ENCODE peak calls at places on chromosomes 5 and 9, in nine cellular contexts. B is thyroid gland, F is cardiac fibroblast, L is BJ, Q is brain microvascular endothelial cell, D is body of pancreas, M is choroid plexus epithelial cell, K is foreskin fibroblast, X is left ventricle myocardium inferior. Y is an unnamed sample.

GRCh38 chr5:171957591-171958251 is 48.7 kb downstream of the FBXW11 start:
- DNase-seq in B (no peak), F (no peak), L (no peak), Q (no peak), D (peak; percentile 50), M (no peak), K (no peak), X (no peak), Y (no peak)

GRCh38 chr9:4594994-4595393 is 67.1 kb upstream of the PLPP6 start:
- DNase-seq in B (no peak), F (no peak), L (no peak), Q (no peak), D (no peak), M (no peak), K (no peak), X (no peak), Y (no peak)

GRCh38 chr5:175772747-175773533 is 98.4 kb upstream of the CPLX2 start:
- DNase-seq in B (no peak), F (no peak), L (no peak), Q (no peak), D (no peak), M (no peak), K (no peak), X (no peak), Y (peak; percentile 12)

GRCh38 chr5:134345996-134346395 is 21.0 kb downstream of the CDKL3 start:
- DNase-seq in B (no peak), F (no peak), L (no peak), Q (no peak), D (no peak), M (no peak), K (no peak), X (no peak), Y (peak; percentile 91)

GRCh38 chr9:124389146-124389939 is 25.9 kb downstream of the PSMB7 start:
- DNase-seq in B (peak; percentile 44), F (no peak), L (no peak), Q (no peak), D (no peak), M (no peak), K (no peak), X (no peak), Y (no peak)

GRCh38 chr5:83767409-83767992 is 46.8 kb upstream of the HAPLN1 start:
- DNase-seq in B (no peak), F (peak; percentile 17), L (no peak), Q (no peak), D (no peak), M (no peak), K (peak; percentile 0), X (no peak), Y (no peak)

GRCh38 chr5:20041326-20041977 is 53.5 kb upstream of the CDH18 start:
- DNase-seq in B (no peak), F (peak; percentile 9), L (no peak), Q (no peak), D (no peak), M (peak; percentile 6), K (no peak), X (no peak), Y (peak; percentile 6)

GRCh38 chr5:1502737-1503120 is 21.0 kb downstream of the LPCAT1 start:
- DNase-seq in B (no peak), F (no peak), L (no peak), Q (no peak), D (no peak), M (no peak), K (no peak), X (no peak), Y (no peak)

GRCh38 chr5:168920019-168920813 is 341.0 kb upstream of the PANK3 start:
- DNase-seq in B (no peak), F (no peak), L (no peak), Q (no peak), D (no peak), M (no peak), K (no peak), X (no peak), Y (no peak)

GRCh38 chr5:169219351-169219750 is 81.6 kb downstream of the SLIT3 start:
- DNase-seq in B (no peak), F (no peak), L (no peak), Q (no peak), D (no peak), M (no peak), K (no peak), X (no peak), Y (no peak)

GRCh38 chr5:32027717-32028321 is 146.3 kb downstream of the GOLPH3 start:
- DNase-seq in B (peak; percentile 70), F (peak; percentile 100), L (peak; percentile 92), Q (peak; percentile 98), D (no peak), M (peak; percentile 99), K (peak; percentile 96), X (peak; percentile 67), Y (peak; percentile 96)

GRCh38 chr9:130634801-130635200 is 29.6 kb upstream of the PRDM12 start:
- DNase-seq in B (no peak), F (no peak), L (no peak), Q (no peak), D (no peak), M (no peak), K (no peak), X (no peak), Y (no peak)

GRCh38 chr5:171857537-171857936 is 71.9 kb downstream of the SMIM23 start:
- DNase-seq in B (no peak), F (no peak), L (no peak), Q (no peak), D (no peak), M (no peak), K (no peak), X (no peak), Y (no peak)

GRCh38 chr5:86971034-86971511 is 296.6 kb upstream of the RASA1 start:
- DNase-seq in B (no peak), F (peak; percentile 42), L (no peak), Q (peak; percentile 11), D (no peak), M (peak; percentile 53), K (peak; percentile 7), X (no peak), Y (peak; percentile 45)

GRCh38 chr9:2267171-2267740 is 252.1 kb downstream of the SMARCA2 start:
- DNase-seq in B (peak; percentile 8), F (peak; percentile 17), L (peak; percentile 25), Q (no peak), D (no peak), M (peak; percentile 34), K (peak; percentile 17), X (peak; percentile 42), Y (no peak)

GRCh38 chr9:114048533-114049452 is 29.3 kb downstream of the AMBP start:
- DNase-seq in B (no peak), F (no peak), L (no peak), Q (no peak), D (peak; percentile 9), M (no peak), K (no peak), X (no peak), Y (no peak)

GRCh38 chr9:76662476-76663281 is 101.6 kb upstream of the PCA3 start:
- DNase-seq in B (no peak), F (no peak), L (no peak), Q (no peak), D (no peak), M (no peak), K (no peak), X (no peak), Y (peak; percentile 23)

GRCh38 chr9:76657265-76657664 is 107.0 kb upstream of the PCA3 start:
- DNase-seq in B (no peak), F (peak; percentile 22), L (no peak), Q (no peak), D (no peak), M (no peak), K (no peak), X (no peak), Y (no peak)

GRCh38 chr9:76655970-76656369 is 108.3 kb upstream of the PCA3 start:
- DNase-seq in B (no peak), F (peak; percentile 46), L (no peak), Q (no peak), D (no peak), M (peak; percentile 49), K (no peak), X (no peak), Y (no peak)

GRCh38 chr9:76655121-76655531 is 109.1 kb upstream of the PCA3 start:
- DNase-seq in B (no peak), F (peak; percentile 79), L (no peak), Q (peak; percentile 58), D (no peak), M (peak; percentile 83), K (no peak), X (no peak), Y (no peak)

GRCh38 chr9:76658510-76659231 is 105.6 kb upstream of the PCA3 start:
- DNase-seq in B (no peak), F (peak; percentile 86), L (no peak), Q (peak; percentile 44), D (no peak), M (peak; percentile 92), K (peak; percentile 60), X (no peak), Y (peak; percentile 65)
- TF ChIP-seq CTCF in B (peak; percentile 93), F (peak; percentile 61), L (peak; percentile 62), Q (peak; percentile 61), D (peak; percentile 83), M (peak; percentile 71), K (peak; percentile 56), X (peak; percentile 69), Y (peak; percentile 69)

DNA sequence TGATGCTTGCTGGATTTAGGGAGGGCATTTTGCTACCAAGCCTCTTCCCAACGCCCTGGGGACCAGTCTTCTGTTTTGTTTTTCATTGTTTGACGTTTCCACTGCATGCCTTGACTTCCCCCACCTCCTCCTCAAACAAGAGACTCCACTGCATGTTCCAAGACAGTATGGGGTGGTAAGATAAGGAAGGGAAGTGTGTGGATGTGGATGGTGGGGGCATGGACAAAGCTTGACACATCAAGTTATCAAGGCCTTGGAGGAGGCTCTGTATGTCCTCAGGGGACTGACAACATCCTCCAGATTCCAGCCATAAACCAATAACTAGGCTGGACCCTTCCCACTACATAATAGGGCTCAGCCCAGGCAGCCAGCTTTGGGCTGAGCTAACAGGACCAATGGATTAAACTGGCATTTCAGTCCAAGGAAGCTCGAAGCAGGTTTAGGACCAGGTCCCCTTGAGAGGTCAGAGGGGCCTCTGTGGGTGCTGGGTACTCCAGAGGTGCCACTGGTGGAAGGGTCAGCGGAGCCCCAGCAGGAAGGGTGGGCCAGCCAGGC is 23.0 kb downstream of the PCDHGC5 start:
- DNase-seq in B (no peak), F (no peak), L (no peak), Q (no peak), D (no peak), M (no peak), K (no peak), X (no peak), Y (no peak)
- H3K4me3 ChIP-seq in B (no peak overlapping the region), F (no peak overlapping the region), L (no peak overlapping the region), Q (no peak overlapping the region), D (no peak overlapping the region), M (no peak overlapping the region), K (no peak overlapping the region), X (no peak overlapping the region), Y (no peak overlapping the region)

GRCh38 chr9:120774719-120775118 is 18.5 kb downstream of the FBXW2 start:
- DNase-seq in B (no peak), F (no peak), L (no peak), Q (no peak), D (no peak), M (peak; percentile 15), K (no peak), X (no peak), Y (no peak)
- TF ChIP-seq CTCF in B (no peak), F (no peak), L (no peak), Q (peak; percentile 19), D (no peak), M (peak; percentile 11), K (no peak), X (no peak), Y (no peak)

DNA sequence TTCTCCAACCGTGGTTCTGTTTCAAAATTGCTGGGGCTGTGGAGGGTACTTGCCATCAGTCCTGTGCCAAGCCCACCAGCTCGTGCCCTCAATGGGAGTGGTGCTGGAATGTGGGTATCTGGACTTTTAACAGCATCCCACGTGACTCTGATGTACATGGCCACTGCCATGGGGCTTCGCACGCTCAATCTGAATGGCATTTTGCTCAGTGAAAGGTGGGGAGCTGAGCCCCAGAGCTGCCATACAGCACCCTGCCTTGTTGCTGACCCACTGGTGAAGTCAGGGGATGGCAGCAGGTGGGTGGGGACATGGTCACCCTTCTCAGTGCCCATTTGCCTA is 16.6 kb upstream of the SYNPO start:
- DNase-seq in B (no peak), F (no peak), L (no peak), Q (no peak), D (no peak), M (no peak), K (no peak), X (no peak), Y (no peak)
- H3K4me3 ChIP-seq in B (no peak overlapping the region), F (no peak overlapping the region), L (no peak overlapping the region), Q (no peak overlapping the region), D (no peak overlapping the region), M (no peak overlapping the region), K (no peak overlapping the region), X (peak overlapping the region; percentile 93), Y (no peak overlapping the region)

Y was measured in epithelial cell of esophagus.